ENCODE peak calls at places on chromosomes 6 and 20, in four cellular contexts. C is HL-60, N is K562, M is GM12878. R is an unnamed sample.

GRCh38 chr20:45316150-45317080 is 8.3 kb upstream of the MATN4 start:
- DNase-seq in C (no peak), N (no peak), M (no peak), R (no peak)

GRCh38 chr20:20373046-20373706 is 5.3 kb downstream of the INSM1 start:
- DNase-seq in C (no peak), N (no peak), M (no peak), R (no peak)

GRCh38 chr6:42365021-42365420 is 86.7 kb downstream of the TRERF1 start:
- DNase-seq in C (no peak), N (no peak), M (no peak), R (no peak)

GRCh38 chr6:6368040-6368683 is 47.7 kb upstream of the F13A1 start:
- DNase-seq in C (no peak), N (no peak), M (no peak), R (no peak)

GRCh38 chr20:24736131-24736843 is 212.8 kb upstream of the CST7 start:
- DNase-seq in C (no peak), N (no peak), M (no peak), R (no peak)

GRCh38 chr6:116218172-116218633 is 35.7 kb downstream of the TSPYL4 start:
- DNase-seq in C (no peak), N (no peak), M (no peak), R (no peak)

GRCh38 chr6:22848121-22848520 is 278.8 kb downstream of the HDGFL1 start:
- DNase-seq in C (no peak), N (no peak), M (no peak), R (no peak)

GRCh38 chr6:152293404-152293803 is 343.8 kb downstream of the SYNE1 start:
- DNase-seq in C (no peak), N (no peak), M (no peak), R (no peak)

GRCh38 chr20:3721912-3722311 is 9.5 kb upstream of the SIGLEC1 start:
- DNase-seq in C (no peak), N (no peak), M (no peak), R (no peak)

GRCh38 chr6:44667226-44667625 is 279.7 kb downstream of the CDC5L start:
- DNase-seq in C (no peak), N (no peak), M (no peak), R (no peak)

GRCh38 chr6:38482466-38482865 is 157.3 kb downstream of the BTBD9 start:
- DNase-seq in C (no peak), N (no peak), M (no peak), R (no peak)

GRCh38 chr6:14671261-14671681 is 553.7 kb downstream of the CD83 start:
- DNase-seq in C (no peak), N (no peak), M (no peak), R (no peak)

GRCh38 chr20:61443541-61444126 is 191.6 kb downstream of the CDH4 start:
- DNase-seq in C (no peak), N (no peak), M (no peak), R (no peak)

GRCh38 chr6:168115748-168116445 is 36.9 kb upstream of the FRMD1 start:
- DNase-seq in C (no peak), N (no peak), M (no peak), R (no peak)

GRCh38 chr6:106870824-106871300 is 103.7 kb downstream of the CD24 start:
- DNase-seq in C (no peak), N (no peak), M (no peak), R (no peak)

GRCh38 chr6:29981211-29981812 is 39.0 kb downstream of the HLA-A start:
- DNase-seq in C (no peak), N (no peak), M (no peak), R (no peak)

GRCh38 chr6:69578366-69578890 is 218.4 kb downstream of the LMBRD1 start:
- DNase-seq in C (no peak), N (no peak), M (no peak), R (no peak)

GRCh38 chr6:72649032-72649984 is 27.4 kb downstream of the KCNQ5 start:
- DNase-seq in C (no peak), N (no peak), M (peak), R (no peak)

GRCh38 chr6:1297746-1298145 is 14.2 kb upstream of the FOXQ1 start:
- DNase-seq in C (no peak), N (no peak), M (no peak), R (no peak)

GRCh38 chr6:56073315-56073714 is 174.1 kb downstream of the COL21A1 start:
- DNase-seq in C (no peak), N (no peak), M (no peak), R (no peak)

GRCh38 chr6:36765943-36766648 is 68.5 kb downstream of the RAB44 start:
- DNase-seq in C (peak), N (peak), M (no peak), R (peak)

GRCh38 chr20:13317439-13317838 is 96.4 kb downstream of the ISM1 start:
- DNase-seq in C (no peak), N (no peak), M (no peak), R (no peak)

DNA sequence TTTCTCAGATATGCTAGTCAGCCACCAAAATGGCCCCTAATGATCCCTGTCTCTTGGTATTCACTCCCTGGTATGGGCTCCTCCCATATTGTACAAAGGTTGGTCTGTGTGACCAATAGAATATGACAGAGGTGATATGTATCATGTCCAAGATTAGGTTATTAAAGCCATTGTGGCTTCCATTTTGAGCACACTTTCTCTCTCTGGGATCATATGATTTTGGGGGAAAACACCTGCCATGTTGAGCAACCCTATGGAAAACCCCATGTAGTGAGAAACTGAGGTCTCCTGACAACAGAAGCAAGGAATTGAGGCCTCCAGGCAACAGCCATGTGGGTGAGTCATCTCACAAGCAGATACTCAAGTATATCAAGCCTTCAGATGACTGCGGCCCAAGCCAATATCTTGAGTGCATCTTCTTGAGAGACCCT is 7.1 kb upstream of the ZNF318 start:
- DNase-seq in C (no peak), N (no peak), M (peak), R (no peak)
- TF ChIP-seq SPI1 in C (no peak), N (no peak), M (no peak), R (no peak)

GRCh38 chr6:71386215-71386614 is 97.6 kb downstream of the OGFRL1 start:
- DNase-seq in C (no peak), N (no peak), M (no peak), R (no peak)

GRCh38 chr6:71385111-71385822 is 96.7 kb downstream of the OGFRL1 start:
- DNase-seq in C (no peak), N (no peak), M (no peak), R (no peak)

GRCh38 chr6:71383476-71383875 is 94.9 kb downstream of the OGFRL1 start:
- DNase-seq in C (no peak), N (no peak), M (no peak), R (no peak)

GRCh38 chr6:71387179-71387578 is 98.6 kb downstream of the OGFRL1 start:
- DNase-seq in C (no peak), N (no peak), M (no peak), R (no peak)

DNA sequence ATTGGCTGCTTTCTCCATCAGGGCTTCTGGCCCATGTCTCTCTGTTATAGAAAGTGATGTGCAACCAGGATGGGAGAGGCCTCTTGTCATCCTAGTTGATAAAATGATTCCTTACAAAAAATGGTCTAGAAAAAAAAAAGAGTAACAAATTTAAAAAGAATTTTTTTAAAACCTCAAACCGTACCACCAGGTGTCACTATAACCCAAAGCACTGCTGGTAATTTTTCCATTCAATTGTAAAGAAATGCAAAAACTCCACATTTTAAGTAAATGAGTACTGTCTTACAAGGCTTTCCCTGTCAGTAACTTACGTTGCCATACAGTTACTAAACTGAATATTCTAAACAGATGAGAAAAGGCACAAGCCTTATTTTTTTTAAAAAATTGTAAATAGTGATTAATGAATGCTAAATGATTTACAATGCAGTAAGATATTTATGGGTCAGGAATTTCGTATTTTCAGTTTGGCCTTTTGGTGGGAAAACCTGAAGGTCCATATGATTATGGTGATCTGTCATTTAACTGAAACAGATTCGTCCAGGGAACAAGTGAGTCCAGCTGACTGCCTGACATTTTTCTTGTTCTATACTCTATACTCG is 95.4 kb downstream of the OGFRL1 start:
- DNase-seq in C (no peak), N (peak), M (no peak), R (no peak)
- TF ChIP-seq SPI1 in C (no peak), N (no peak), M (no peak), R (no peak)

GRCh38 chr20:41081276-41081814 is 52.7 kb downstream of the TOP1 start:
- DNase-seq in C (no peak), N (no peak), M (no peak), R (no peak)
- TF ChIP-seq SPI1 in C (no peak), N (no peak), M (no peak), R (no peak)

GRCh38 chr20:57698867-57699275 is 10.9 kb downstream of the PMEPA1 start:
- DNase-seq in C (no peak), N (no peak), M (no peak), R (no peak)
- TF ChIP-seq SPI1 in C (no peak), N (no peak), M (no peak), R (no peak)

GRCh38 chr20:8862092-8862491 is 206.8 kb upstream of the PLCB4 start:
- DNase-seq in C (no peak), N (no peak), M (no peak), R (no peak)
- TF ChIP-seq SPI1 in C (no peak), N (no peak), M (no peak), R (no peak)

R was measured in GM12891.